ENCODE peak calls at places on chromosomes 3 and 15, in eight cellular contexts. U is GM03348; A is SJSA1; X is hippocampal formation; P is LoVo; J is stimulated activated CD4-positive, alpha-beta T cell treated with anti-CD3 and anti-CD28 coated beads, Interleukin-4, amount 100 ng/mL, for 24 hours; C is NCI-H1417; L is putamen. F is an unnamed sample.

GRCh38 chr3:122969585-122970453 is 57.7 kb downstream of the SEMA5B start:
- DNase-seq in L (no peak), P (no peak), U (peak; percentile 62), C (no peak), J (no peak), X (no peak), A (no peak), F (no peak)

GRCh38 chr15:87681054-87681453 is 575.5 kb downstream of the NTRK3 start:
- DNase-seq in A (no peak), J (no peak), U (no peak), P (no peak), L (no peak), C (no peak), X (no peak), F (no peak)

GRCh38 chr3:53109190-53109589 is 21.0 kb downstream of the RFT1 start:
- DNase-seq in A (no peak), U (peak; percentile 46), J (peak; percentile 17), P (no peak), L (no peak), C (no peak), X (no peak), F (no peak)

GRCh38 chr3:195178124-195178910 is 92.6 kb downstream of the XXYLT1 start:
- DNase-seq in L (no peak), P (no peak), A (no peak), U (no peak), C (peak; percentile 40), J (no peak), X (no peak), F (no peak)

GRCh38 chr3:150333482-150333881 is 74.6 kb upstream of the TSC22D2 start:
- DNase-seq in C (no peak), L (no peak), U (no peak), X (no peak), P (no peak), A (no peak), J (no peak), F (no peak)

GRCh38 chr15:69305204-69305931 is 6.7 kb downstream of the PAQR5 start:
- DNase-seq in J (no peak), A (peak; percentile 100), L (no peak), U (peak; percentile 94), C (no peak), P (peak; percentile 36), X (no peak), F (no peak)

GRCh38 chr15:60787737-60788513 is 309.0 kb upstream of the ICE2 start:
- DNase-seq in X (no peak), L (no peak), U (peak; percentile 24), A (no peak), P (no peak), C (no peak), J (peak; percentile 58), F (no peak)

GRCh38 chr3:87225659-87226058 is 1.4 kb upstream of the CHMP2B start:
- DNase-seq in J (no peak), A (no peak), U (no peak), L (no peak), P (no peak), X (peak; percentile 8), C (peak; percentile 27), F (peak; percentile 14)

GRCh38 chr3:74393426-74393825 is 221.0 kb downstream of the CNTN3 start:
- DNase-seq in L (no peak), P (no peak), J (no peak), X (no peak), C (peak; percentile 13), A (no peak), U (no peak), F (no peak)

GRCh38 chr15:48373855-48374421 is 42.7 kb downstream of the DUT start:
- DNase-seq in U (peak; percentile 70), A (peak; percentile 33), C (no peak), P (no peak), J (no peak), X (no peak), L (no peak), F (no peak)

GRCh38 chr15:66089049-66089448 is 164.5 kb downstream of the MEGF11 start:
- DNase-seq in P (no peak), C (no peak), X (no peak), L (no peak), A (no peak), J (no peak), U (no peak), F (no peak)

GRCh38 chr3:113268917-113269316 is 57.6 kb downstream of the BOC start:
- DNase-seq in A (no peak), P (no peak), L (no peak), U (no peak), C (peak; percentile 5), J (no peak), X (no peak), F (no peak)

GRCh38 chr3:150635076-150635475 is 32.0 kb downstream of the SELENOT start:
- DNase-seq in L (no peak), X (no peak), U (no peak), A (no peak), J (no peak), P (no peak), C (no peak), F (no peak)

GRCh38 chr3:63168179-63168578 is 109.9 kb upstream of the SYNPR start:
- DNase-seq in J (no peak), L (no peak), P (no peak), C (peak; percentile 6), X (no peak), U (no peak), A (no peak), F (no peak)

GRCh38 chr3:128464188-128464587 is 2.5 kb downstream of the DNAJB8 start:
- DNase-seq in C (no peak), X (no peak), L (no peak), J (no peak), P (no peak), A (no peak), U (no peak), F (no peak)